ENCODE peak calls at places on chromosomes 1 and 21, in nine cellular contexts. S is testis, L is spleen, N is heart left ventricle, P is esophagus squamous epithelium, R is ovary, F is transverse colon, Q is IMR-90, Y is adrenal gland. I is an unnamed sample.

GRCh38 chr1:29465755-29466154 is 229.4 kb downstream of the PTPRU start:
- DNase-seq in S (no peak), L (no peak), N (no peak), P (no peak), R (no peak), F (no peak), Q (peak; percentile 23), Y (no peak), I (no peak)

GRCh38 chr1:202130275-202130646 is 7.5 kb downstream of the GPR37L1 start:
- DNase-seq in S (peak; percentile 73), L (no peak), N (no peak), P (no peak), R (no peak), F (no peak), Q (no peak), Y (peak; percentile 64), I (no peak)

GRCh38 chr1:223718850-223719249 is 6.5 kb downstream of the CAPN2 start:
- DNase-seq in S (no peak), L (no peak), N (no peak), P (no peak), R (no peak), F (no peak), Q (peak; percentile 46), Y (no peak), I (no peak)

GRCh38 chr1:22218618-22219250 is 75.8 kb upstream of the WNT4 start:
- DNase-seq in S (no peak), L (peak; percentile 53), N (no peak), P (no peak), R (no peak), F (no peak), Q (no peak), Y (no peak), I (no peak)

GRCh38 chr1:232812560-232812959 is 7.3 kb downstream of the MAP10 start:
- DNase-seq in S (no peak), L (no peak), N (no peak), P (no peak), R (no peak), F (no peak), Q (no peak), Y (no peak), I (no peak)

GRCh38 chr1:29743264-29743663 is 506.9 kb downstream of the PTPRU start:
- DNase-seq in S (no peak), L (no peak), N (no peak), P (no peak), R (no peak), F (no peak), Q (no peak), Y (no peak), I (no peak)

GRCh38 chr1:233180626-233181364 is 114.7 kb downstream of the PCNX2 start:
- DNase-seq in S (no peak), L (no peak), N (no peak), P (no peak), R (no peak), F (no peak), Q (no peak), Y (no peak), I (no peak)

GRCh38 chr1:3943123-3943431 is 43.0 kb upstream of the C1orf174 start:
- DNase-seq in S (no peak), L (no peak), N (no peak), P (no peak), R (no peak), F (no peak), Q (no peak), Y (no peak), I (no peak)

GRCh38 chr1:233081686-233082085 is 131.3 kb downstream of the NTPCR start:
- DNase-seq in S (no peak), L (no peak), N (no peak), P (no peak), R (no peak), F (no peak), Q (peak; percentile 47), Y (peak; percentile 25), I (no peak)

GRCh38 chr21:29523646-29524045 is 224.9 kb downstream of the BACH1 start:
- DNase-seq in S (no peak), L (no peak), N (no peak), P (no peak), R (no peak), F (peak; percentile 12), Q (no peak), Y (no peak), I (peak; percentile 69)

GRCh38 chr21:46080171-46081021 is 17.5 kb upstream of the COL6A2 start:
- DNase-seq in S (peak; percentile 51), L (peak; percentile 71), N (peak; percentile 66), P (no peak), R (peak; percentile 30), F (no peak), Q (no peak), Y (peak; percentile 23), I (no peak)

GRCh38 chr21:46078322-46078981 is 19.5 kb upstream of the COL6A2 start:
- DNase-seq in S (peak; percentile 13), L (peak; percentile 69), N (no peak), P (no peak), R (no peak), F (peak; percentile 5), Q (no peak), Y (no peak), I (no peak)

GRCh38 chr21:46078984-46079356 is 18.9 kb upstream of the COL6A2 start:
- DNase-seq in S (no peak), L (peak; percentile 58), N (no peak), P (no peak), R (peak; percentile 6), F (no peak), Q (no peak), Y (no peak), I (no peak)

GRCh38 chr21:46079357-46080170 is 18.3 kb upstream of the COL6A2 start:
- DNase-seq in S (peak; percentile 22), L (peak; percentile 56), N (no peak), P (no peak), R (peak; percentile 9), F (no peak), Q (peak; percentile 96), Y (peak; percentile 17), I (no peak)

DNA sequence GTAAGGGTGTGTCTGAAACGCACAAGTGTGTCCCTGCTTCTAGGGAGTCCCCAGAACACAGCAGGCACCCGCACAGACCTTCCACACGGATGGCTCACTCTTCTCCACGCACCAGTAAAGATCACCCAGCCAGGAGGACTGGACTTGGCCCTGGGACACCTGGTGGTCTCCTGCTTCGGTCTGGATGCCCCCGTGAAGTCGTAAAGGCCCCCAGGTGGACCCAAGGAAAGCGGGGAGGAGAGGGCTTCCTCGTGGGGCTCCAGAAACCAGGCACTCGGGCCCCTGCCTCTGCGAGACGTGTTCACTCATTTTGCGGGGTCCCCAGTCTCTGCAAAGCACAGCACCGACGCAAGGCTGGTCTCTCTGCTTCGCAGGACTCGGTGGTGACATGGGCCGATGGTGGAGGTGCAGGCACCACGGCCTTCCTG is 20.2 kb upstream of the COL6A2 start:
- DNase-seq in S (no peak), L (peak; percentile 48), N (no peak), P (no peak), R (no peak), F (peak; percentile 6), Q (no peak), Y (no peak), I (no peak)
- TF ChIP-seq POLR2A in S (no peak), L (no peak), N (no peak), P (no peak), R (no peak), F (no peak), Q (no peak), Y (no peak), I (no peak)

GRCh38 chr1:10795305-10796021 is 983 bp downstream of the CASZ1 start:
- DNase-seq in S (no peak), L (no peak), N (no peak), P (no peak), R (no peak), F (peak; percentile 42), Q (no peak), Y (no peak), I (peak; percentile 49)
- H3K4me1 ChIP-seq in S (peaks cover 14% of the 10 kb centered on the region), L (peaks cover 36% of the 10 kb centered on the region), N (peaks cover 6% of the 10 kb centered on the region), P (peaks cover 15% of the 10 kb centered on the region), R (peaks cover 10% of the 10 kb centered on the region), F (peaks cover 54% of the 10 kb centered on the region), Q (peaks cover 4% of the 10 kb centered on the region), Y (peaks cover 26% of the 10 kb centered on the region), I (peaks cover 10% of the 10 kb centered on the region)

GRCh38 chr1:156591432-156592157 is at the start of gene NAXE:
- DNase-seq in S (peak; percentile 85), L (peak; percentile 94), N (peak; percentile 80), P (no peak), R (peak; percentile 73), F (peak; percentile 82), Q (peak; percentile 41), Y (peak; percentile 65), I (peak; percentile 68)
- TF ChIP-seq POLR2A in S (no peak), L (no peak), N (no peak), P (no peak), R (peak; percentile 48), F (peak; percentile 76), Q (peak; percentile 69), Y (no peak), I (peak; percentile 62)

GRCh38 chr21:39007985-39008384 is 175.3 kb downstream of the PSMG1 start:
- DNase-seq in S (no peak), L (no peak), N (no peak), P (no peak), R (no peak), F (no peak), Q (no peak), Y (no peak), I (no peak)

GRCh38 chr21:39003982-39004775 is 179.1 kb downstream of the PSMG1 start:
- DNase-seq in S (peak; percentile 33), L (no peak), N (no peak), P (no peak), R (peak; percentile 37), F (no peak), Q (peak; percentile 89), Y (no peak), I (no peak)

GRCh38 chr21:39007532-39007931 is 175.7 kb downstream of the PSMG1 start:
- DNase-seq in S (no peak), L (no peak), N (no peak), P (no peak), R (no peak), F (no peak), Q (no peak), Y (no peak), I (peak; percentile 79)

GRCh38 chr21:39006653-39007417 is 176.4 kb downstream of the PSMG1 start:
- DNase-seq in S (peak; percentile 83), L (no peak), N (peak; percentile 84), P (no peak), R (peak; percentile 54), F (peak; percentile 65), Q (no peak), Y (peak; percentile 71), I (peak; percentile 62)

DNA sequence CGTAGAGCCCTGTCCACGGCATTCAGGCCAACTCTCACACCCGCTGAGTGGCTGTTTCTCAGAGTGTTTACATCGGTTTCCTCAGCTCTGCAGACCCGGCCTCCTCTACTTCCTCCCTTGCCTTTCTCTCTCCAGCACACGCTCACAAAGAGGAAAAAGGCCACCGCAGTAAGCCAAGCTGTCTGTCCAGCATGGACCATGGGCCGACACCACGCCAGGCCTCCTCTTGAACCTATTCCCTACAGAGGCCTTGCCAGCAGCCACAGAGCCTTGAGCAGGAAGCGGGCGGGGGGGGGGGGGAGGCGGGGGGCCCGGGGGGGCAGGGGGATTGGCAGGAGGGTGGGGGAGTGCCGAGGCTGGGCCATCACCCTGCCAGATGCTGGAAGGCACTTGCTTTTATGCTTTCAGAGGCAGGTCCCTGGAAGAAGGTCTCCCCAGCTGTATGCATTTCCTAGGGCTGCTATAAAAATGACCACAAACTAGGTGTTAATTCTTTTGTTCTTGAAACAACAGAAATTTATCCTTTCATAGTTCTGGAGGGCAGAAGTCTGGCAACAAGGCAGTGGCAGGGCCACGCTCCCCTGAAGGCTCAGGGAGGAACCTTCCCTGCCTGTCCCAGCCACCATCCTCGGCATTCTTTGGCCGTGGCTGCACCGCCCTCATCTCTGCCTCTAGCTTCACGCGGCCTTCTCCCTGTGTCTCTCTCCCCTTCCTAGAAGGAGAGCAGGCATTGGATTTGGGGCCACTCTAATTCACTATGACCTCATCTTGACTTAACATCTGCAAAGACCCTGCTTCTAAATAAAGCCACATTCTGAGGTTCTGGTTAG is 178.3 kb downstream of the PSMG1 start:
- DNase-seq in S (no peak), L (no peak), N (peak; percentile 78), P (no peak), R (peak; percentile 62), F (peak; percentile 47), Q (peak; percentile 26), Y (no peak), I (no peak)
- H3K4me1 ChIP-seq in S (peaks cover 10% of the 10 kb centered on the region), L (peaks cover 53% of the 10 kb centered on the region), N (peaks cover 54% of the 10 kb centered on the region), P (peaks cover 52% of the 10 kb centered on the region), R (peaks cover 12% of the 10 kb centered on the region), F (peaks cover 46% of the 10 kb centered on the region), Q (peaks cover 20% of the 10 kb centered on the region), Y (peaks cover 38% of the 10 kb centered on the region), I (no peaks in the 10 kb centered on the region)